ENCODE peak calls at places on chromosomes 3 and 15, in five cellular contexts. One of them, this sample, is unnamed.

GRCh38 chr3:188043891-188044290 is 110.1 kb upstream of the LPP start:
- DNase-seq in esophagus squamous epithelium: no peak
- DNase-seq in lower leg skin: no peak
- DNase-seq in right lobe of liver: no peak
- DNase-seq in breast epithelium: no peak
- DNase-seq in this sample: no peak

GRCh38 chr3:183958775-183959174 is 58.9 kb downstream of the ABCC5 start:
- DNase-seq in right lobe of liver: no peak
- DNase-seq in esophagus squamous epithelium: no peak
- DNase-seq in lower leg skin: no peak
- DNase-seq in breast epithelium: no peak
- DNase-seq in this sample: no peak

GRCh38 chr3:71581451-71581980 is 2.0 kb downstream of the FOXP1 start:
- DNase-seq in esophagus squamous epithelium: no peak
- DNase-seq in right lobe of liver: peak; percentile 59
- DNase-seq in breast epithelium: peak; percentile 54
- DNase-seq in lower leg skin: peak; percentile 25
- DNase-seq in this sample: no peak

GRCh38 chr3:54046677-54047214 is 75.6 kb upstream of the CACNA2D3 start:
- DNase-seq in breast epithelium: no peak
- DNase-seq in lower leg skin: no peak
- DNase-seq in esophagus squamous epithelium: no peak
- DNase-seq in right lobe of liver: no peak
- DNase-seq in this sample: no peak

GRCh38 chr3:73401616-73402265 is 223.0 kb downstream of the PDZRN3 start:
- DNase-seq in breast epithelium: no peak
- DNase-seq in lower leg skin: no peak
- DNase-seq in esophagus squamous epithelium: no peak
- DNase-seq in right lobe of liver: no peak
- DNase-seq in this sample: no peak

GRCh38 chr3:177109688-177110087 is 87.6 kb downstream of the TBL1XR1 start:
- DNase-seq in breast epithelium: no peak
- DNase-seq in lower leg skin: no peak
- DNase-seq in esophagus squamous epithelium: no peak
- DNase-seq in right lobe of liver: no peak
- DNase-seq in this sample: no peak

GRCh38 chr3:25107918-25108617 is 320.0 kb upstream of the RARB start:
- DNase-seq in esophagus squamous epithelium: no peak
- DNase-seq in right lobe of liver: no peak
- DNase-seq in breast epithelium: no peak
- DNase-seq in lower leg skin: no peak
- DNase-seq in this sample: no peak

GRCh38 chr3:49311283-49311682 is 28.6 kb downstream of the USP4 start:
- DNase-seq in breast epithelium: no peak
- DNase-seq in right lobe of liver: no peak
- DNase-seq in lower leg skin: no peak
- DNase-seq in esophagus squamous epithelium: no peak
- DNase-seq in this sample: no peak

GRCh38 chr3:46852839-46853355 is 10.3 kb downstream of the MYL3 start:
- DNase-seq in lower leg skin: no peak
- DNase-seq in right lobe of liver: no peak
- DNase-seq in breast epithelium: no peak
- DNase-seq in esophagus squamous epithelium: no peak
- DNase-seq in this sample: no peak

GRCh38 chr3:64190517-64191515 is 34.5 kb downstream of the PRICKLE2 start:
- DNase-seq in esophagus squamous epithelium: no peak
- DNase-seq in lower leg skin: no peak
- DNase-seq in right lobe of liver: no peak
- DNase-seq in breast epithelium: no peak
- DNase-seq in this sample: no peak

GRCh38 chr3:152797751-152798432 is 37.0 kb upstream of the P2RY1 start:
- DNase-seq in esophagus squamous epithelium: no peak
- DNase-seq in right lobe of liver: no peak
- DNase-seq in lower leg skin: no peak
- DNase-seq in breast epithelium: no peak
- DNase-seq in this sample: no peak

GRCh38 chr3:118097226-118097625 is 937.4 kb downstream of the IGSF11 start:
- DNase-seq in lower leg skin: no peak
- DNase-seq in esophagus squamous epithelium: no peak
- DNase-seq in breast epithelium: no peak
- DNase-seq in right lobe of liver: no peak
- DNase-seq in this sample: no peak

GRCh38 chr15:55552926-55553325 is 35.2 kb downstream of the PYGO1 start:
- DNase-seq in lower leg skin: no peak
- DNase-seq in esophagus squamous epithelium: no peak
- DNase-seq in right lobe of liver: no peak
- DNase-seq in breast epithelium: no peak
- DNase-seq in this sample: no peak

GRCh38 chr3:15204005-15204404 is 2.0 kb upstream of the CAPN7 start:
- DNase-seq in esophagus squamous epithelium: no peak
- DNase-seq in right lobe of liver: peak; percentile 60
- DNase-seq in breast epithelium: no peak
- DNase-seq in lower leg skin: no peak
- DNase-seq in this sample: no peak

GRCh38 chr3:15205934-15206661 is at the start of gene CAPN7:
- DNase-seq in right lobe of liver: peak; percentile 97
- DNase-seq in breast epithelium: peak; percentile 94
- DNase-seq in esophagus squamous epithelium: no peak
- DNase-seq in lower leg skin: peak; percentile 91
- DNase-seq in this sample: peak; percentile 88

GRCh38 chr3:15206662-15207576 is 873 bp downstream of the CAPN7 start:
- DNase-seq in right lobe of liver: peak; percentile 65
- DNase-seq in esophagus squamous epithelium: no peak
- DNase-seq in lower leg skin: no peak
- DNase-seq in breast epithelium: peak; percentile 60
- DNase-seq in this sample: peak; percentile 26

GRCh38 chr3:15207836-15208504 is 1.9 kb downstream of the CAPN7 start:
- DNase-seq in breast epithelium: no peak
- DNase-seq in lower leg skin: no peak
- DNase-seq in right lobe of liver: no peak
- DNase-seq in esophagus squamous epithelium: no peak
- DNase-seq in this sample: no peak

DNA sequence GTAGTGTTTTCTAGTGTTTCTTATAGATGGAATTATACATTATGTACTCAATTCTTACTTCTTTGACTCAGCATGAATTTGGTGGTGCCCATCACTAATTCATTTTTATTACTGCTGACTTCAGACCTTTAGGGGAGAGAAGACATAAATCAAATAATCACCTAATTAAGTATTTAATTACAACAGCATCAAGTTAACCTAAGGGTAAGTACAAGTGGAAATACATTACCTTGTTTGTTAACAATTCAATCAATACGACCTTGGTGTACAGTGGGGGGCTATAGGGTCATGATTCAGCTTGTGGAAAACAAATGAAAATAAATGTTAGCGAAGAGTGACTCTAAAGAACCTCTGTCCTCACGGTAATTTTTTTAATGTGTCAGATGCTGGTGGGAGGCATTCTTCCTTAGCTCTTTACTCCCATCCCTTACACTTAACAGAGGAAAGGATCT is 538 bp upstream of the CAPN7 start:
- DNase-seq in right lobe of liver: no peak
- DNase-seq in breast epithelium: no peak
- DNase-seq in lower leg skin: no peak
- DNase-seq in esophagus squamous epithelium: no peak
- DNase-seq in this sample: no peak
- TF ChIP-seq POLR2A in right lobe of liver: no peak
- TF ChIP-seq POLR2A in breast epithelium: peak; percentile 13
- TF ChIP-seq POLR2A in lower leg skin: no peak
- TF ChIP-seq POLR2A in esophagus squamous epithelium: no peak
- TF ChIP-seq POLR2A in this sample: no peak

DNA sequence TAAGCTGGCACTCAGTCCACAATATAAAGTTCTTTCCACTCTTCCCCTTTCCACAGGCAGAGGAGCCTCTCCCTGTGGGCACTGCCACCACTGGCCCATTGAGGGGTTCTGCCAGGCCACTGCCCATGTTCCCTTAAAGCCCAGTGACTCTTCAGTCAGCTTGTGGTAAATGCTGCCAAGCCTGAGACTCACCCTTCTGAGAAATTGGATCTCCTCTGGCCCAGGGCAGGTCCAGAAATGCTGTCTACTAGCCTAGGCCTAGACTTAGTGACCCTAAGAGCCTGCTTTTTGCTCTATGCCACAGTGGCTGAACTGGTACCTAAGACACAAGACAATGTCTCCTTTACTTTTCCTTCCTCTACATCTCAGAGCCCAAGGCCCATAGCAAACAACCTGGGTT is 295.8 kb downstream of the RBMS3 start:
- DNase-seq in lower leg skin: no peak
- DNase-seq in breast epithelium: no peak
- DNase-seq in right lobe of liver: no peak
- DNase-seq in esophagus squamous epithelium: no peak
- DNase-seq in this sample: no peak
- TF ChIP-seq POLR2A in lower leg skin: no peak
- TF ChIP-seq POLR2A in breast epithelium: no peak
- TF ChIP-seq POLR2A in right lobe of liver: no peak
- TF ChIP-seq POLR2A in esophagus squamous epithelium: no peak
- TF ChIP-seq POLR2A in this sample: no peak

GRCh38 chr3:129183569-129184395 is at the start of gene CNBP:
- DNase-seq in breast epithelium: peak; percentile 93
- DNase-seq in lower leg skin: peak; percentile 91
- DNase-seq in right lobe of liver: peak; percentile 95
- DNase-seq in esophagus squamous epithelium: peak; percentile 53
- DNase-seq in this sample: peak; percentile 95
- TF ChIP-seq POLR2A in breast epithelium: peak; percentile 94
- TF ChIP-seq POLR2A in lower leg skin: peak; percentile 76
- TF ChIP-seq POLR2A in right lobe of liver: peak; percentile 99
- TF ChIP-seq POLR2A in esophagus squamous epithelium: peak; percentile 97
- TF ChIP-seq POLR2A in this sample: peak; percentile 95

GRCh38 chr3:39107056-39107873 is at the start of the genes GORASP1 and TTC21A:
- DNase-seq in lower leg skin: peak; percentile 84
- DNase-seq in esophagus squamous epithelium: peak; percentile 23
- DNase-seq in right lobe of liver: peak; percentile 94
- DNase-seq in breast epithelium: peak; percentile 84
- DNase-seq in this sample: peak; percentile 81
- TF ChIP-seq POLR2A in lower leg skin: no peak
- TF ChIP-seq POLR2A in esophagus squamous epithelium: peak; percentile 76
- TF ChIP-seq POLR2A in right lobe of liver: peak; percentile 84
- TF ChIP-seq POLR2A in breast epithelium: peak; percentile 52
- TF ChIP-seq POLR2A in this sample: peak; percentile 42

GRCh38 chr3:179071569-179072397 is at the start of gene ZMAT3:
- DNase-seq in lower leg skin: peak; percentile 78
- DNase-seq in esophagus squamous epithelium: peak; percentile 17
- DNase-seq in breast epithelium: peak; percentile 78
- DNase-seq in right lobe of liver: peak; percentile 91
- DNase-seq in this sample: peak; percentile 61
- TF ChIP-seq POLR2A in lower leg skin: no peak
- TF ChIP-seq POLR2A in esophagus squamous epithelium: peak; percentile 57
- TF ChIP-seq POLR2A in breast epithelium: no peak
- TF ChIP-seq POLR2A in right lobe of liver: peak; percentile 84
- TF ChIP-seq POLR2A in this sample: peak; percentile 92

GRCh38 chr3:159765025-159765859 is 223.4 kb upstream of the IL12A start:
- DNase-seq in esophagus squamous epithelium: no peak
- DNase-seq in right lobe of liver: peak; percentile 64
- DNase-seq in breast epithelium: peak; percentile 70
- DNase-seq in lower leg skin: peak; percentile 76
- DNase-seq in this sample: peak; percentile 15
- TF ChIP-seq POLR2A in esophagus squamous epithelium: peak; percentile 34
- TF ChIP-seq POLR2A in right lobe of liver: peak; percentile 55
- TF ChIP-seq POLR2A in breast epithelium: no peak
- TF ChIP-seq POLR2A in lower leg skin: no peak
- TF ChIP-seq POLR2A in this sample: no peak

DNA sequence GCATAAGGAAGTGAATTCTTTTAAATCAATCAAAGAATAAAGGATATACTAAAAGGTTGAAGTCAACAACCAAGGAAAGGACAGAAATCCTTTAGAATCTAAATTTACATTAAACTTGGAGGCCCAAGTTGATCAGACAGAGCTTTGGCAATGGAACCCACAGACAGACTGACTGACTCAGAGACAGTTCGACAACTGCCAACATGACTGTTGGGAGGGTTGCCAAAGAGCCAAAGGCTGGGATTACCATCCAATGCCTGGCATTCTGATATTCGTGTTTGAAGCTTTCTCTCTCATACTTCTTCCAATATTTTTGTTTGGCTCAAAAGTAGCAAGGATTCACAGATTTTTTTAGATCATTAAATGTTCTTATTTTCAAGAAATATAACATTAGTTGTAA is 406.1 kb downstream of the PLCL2 start:
- DNase-seq in esophagus squamous epithelium: no peak
- DNase-seq in right lobe of liver: peak; percentile 65
- DNase-seq in breast epithelium: no peak
- DNase-seq in lower leg skin: no peak
- DNase-seq in this sample: no peak
- TF ChIP-seq POLR2A in esophagus squamous epithelium: no peak
- TF ChIP-seq POLR2A in right lobe of liver: no peak
- TF ChIP-seq POLR2A in breast epithelium: no peak
- TF ChIP-seq POLR2A in lower leg skin: no peak
- TF ChIP-seq POLR2A in this sample: no peak

DNA sequence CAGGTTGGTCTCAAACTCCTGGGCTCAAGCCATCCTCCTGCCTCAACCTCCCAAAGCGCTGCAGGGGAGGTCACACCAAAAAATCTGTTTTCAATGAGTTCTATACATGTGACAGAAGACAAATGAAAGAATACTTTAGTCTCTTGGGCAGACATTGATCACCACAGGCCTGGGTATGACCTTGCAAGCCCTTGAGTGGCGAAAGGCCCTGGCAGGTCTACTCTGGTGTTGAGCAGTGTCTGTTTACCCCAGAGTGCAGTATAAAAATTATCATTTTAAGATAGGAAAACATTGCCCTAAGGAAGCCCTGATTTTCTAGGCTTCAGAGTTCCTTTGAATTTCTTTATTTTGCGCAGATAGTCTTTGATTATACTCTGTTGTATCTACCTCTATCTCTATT is 61.6 kb upstream of the GBE1 start:
- DNase-seq in right lobe of liver: peak; percentile 72
- DNase-seq in esophagus squamous epithelium: no peak
- DNase-seq in breast epithelium: no peak
- DNase-seq in lower leg skin: no peak
- DNase-seq in this sample: no peak
- TF ChIP-seq POLR2A in right lobe of liver: no peak
- TF ChIP-seq POLR2A in esophagus squamous epithelium: no peak
- TF ChIP-seq POLR2A in breast epithelium: no peak
- TF ChIP-seq POLR2A in lower leg skin: no peak
- TF ChIP-seq POLR2A in this sample: no peak

GRCh38 chr15:31215490-31216209 is 111.0 kb upstream of the KLF13 start:
- DNase-seq in right lobe of liver: peak; percentile 92
- DNase-seq in esophagus squamous epithelium: peak; percentile 64
- DNase-seq in breast epithelium: peak; percentile 88
- DNase-seq in lower leg skin: peak; percentile 76
- DNase-seq in this sample: peak; percentile 90
- TF ChIP-seq POLR2A in right lobe of liver: peak; percentile 68
- TF ChIP-seq POLR2A in esophagus squamous epithelium: peak; percentile 62
- TF ChIP-seq POLR2A in breast epithelium: no peak
- TF ChIP-seq POLR2A in lower leg skin: no peak
- TF ChIP-seq POLR2A in this sample: peak; percentile 39

GRCh38 chr3:89698208-89698830 is 590.9 kb downstream of the EPHA3 start:
- DNase-seq in lower leg skin: no peak
- DNase-seq in esophagus squamous epithelium: no peak
- DNase-seq in breast epithelium: no peak
- DNase-seq in right lobe of liver: no peak
- DNase-seq in this sample: no peak

GRCh38 chr3:89697321-89697916 is 590.0 kb downstream of the EPHA3 start:
- DNase-seq in right lobe of liver: no peak
- DNase-seq in breast epithelium: no peak
- DNase-seq in esophagus squamous epithelium: no peak
- DNase-seq in lower leg skin: no peak
- DNase-seq in this sample: no peak

GRCh38 chr3:89690649-89691048 is 583.2 kb downstream of the EPHA3 start:
- DNase-seq in lower leg skin: no peak
- DNase-seq in right lobe of liver: no peak
- DNase-seq in breast epithelium: no peak
- DNase-seq in esophagus squamous epithelium: no peak
- DNase-seq in this sample: no peak

GRCh38 chr3:89692601-89693000 is 585.2 kb downstream of the EPHA3 start:
- DNase-seq in esophagus squamous epithelium: no peak
- DNase-seq in breast epithelium: no peak
- DNase-seq in lower leg skin: no peak
- DNase-seq in right lobe of liver: no peak
- DNase-seq in this sample: no peak
- TF ChIP-seq POLR2A in esophagus squamous epithelium: no peak
- TF ChIP-seq POLR2A in breast epithelium: no peak
- TF ChIP-seq POLR2A in lower leg skin: no peak
- TF ChIP-seq POLR2A in right lobe of liver: no peak
- TF ChIP-seq POLR2A in this sample: no peak

This sample was measured in GM12892.